ENCODE peak calls at places on chromosomes 1 and 21, in four cellular contexts. Y, L, Z and C are unnamed samples.

GRCh38 chr1:180542113-180542512 is 16.7 kb upstream of the OVAAL start:
- DNase-seq in Y (no peak), L (no peak), Z (peak; percentile 32), C (no peak)

GRCh38 chr1:156840186-156840585 is 18.7 kb downstream of the INSRR start:
- DNase-seq in Y (no peak), L (no peak), Z (no peak), C (no peak)

GRCh38 chr1:243575070-243575469 is 275.0 kb downstream of the AKT3 start:
- DNase-seq in Y (no peak), L (no peak), Z (no peak), C (no peak)

GRCh38 chr1:21491483-21492170 is 17.6 kb upstream of the ALPL start:
- DNase-seq in Y (peak; percentile 62), L (no peak), Z (no peak), C (no peak)

GRCh38 chr1:116853680-116854191 is 56.0 kb upstream of the PTGFRN start:
- DNase-seq in Y (no peak), L (no peak), Z (peak; percentile 49), C (peak; percentile 35)

GRCh38 chr1:63929106-63929478 is 155.3 kb downstream of the ROR1 start:
- DNase-seq in Y (no peak), L (no peak), Z (no peak), C (no peak)

GRCh38 chr1:200550367-200550766 is 70.2 kb downstream of the KIF14 start:
- DNase-seq in Y (no peak), L (no peak), Z (no peak), C (no peak)

GRCh38 chr1:220391426-220391825 is 119.2 kb upstream of the RAB3GAP2 start:
- DNase-seq in Y (no peak), L (no peak), Z (no peak), C (no peak)

GRCh38 chr1:180926164-180926981 is 13.7 kb downstream of the KIAA1614 start:
- DNase-seq in Y (peak; percentile 75), L (peak; percentile 77), Z (no peak), C (no peak)

GRCh38 chr1:43052322-43052721 is 93.7 kb upstream of the SLC2A1 start:
- DNase-seq in Y (no peak), L (no peak), Z (no peak), C (no peak)

GRCh38 chr21:32770514-32771133 is 931 bp downstream of the PAXBP1 start:
- DNase-seq in Y (no peak), L (peak; percentile 18), Z (peak; percentile 32), C (no peak)

GRCh38 chr21:34885125-34885524 is 164.0 kb downstream of the RUNX1 start:
- DNase-seq in Y (no peak), L (no peak), Z (no peak), C (no peak)

GRCh38 chr1:113389356-113389952 is 861 bp upstream of the MAGI3 start:
- DNase-seq in Y (no peak), L (no peak), Z (no peak), C (no peak)

GRCh38 chr1:209238356-209238755 is 345.2 kb upstream of the CAMK1G start:
- DNase-seq in Y (no peak), L (no peak), Z (no peak), C (no peak)

GRCh38 chr1:41735587-41736290 is 183.0 kb downstream of the HIVEP3 start:
- DNase-seq in Y (peak; percentile 45), L (peak; percentile 49), Z (no peak), C (no peak)

GRCh38 chr21:42671778-42672593 is 18.6 kb downstream of the PDE9A start:
- DNase-seq in Y (no peak), L (no peak), Z (no peak), C (no peak)

GRCh38 chr1:29249170-29249691 is 12.9 kb downstream of the PTPRU start:
- DNase-seq in Y (no peak), L (no peak), Z (no peak), C (no peak)

GRCh38 chr21:41387824-41388223 is 26.0 kb downstream of the MX2 start:
- DNase-seq in Y (no peak), L (no peak), Z (no peak), C (no peak)

GRCh38 chr1:59177756-59178155 is 119.1 kb upstream of the FGGY start:
- DNase-seq in Y (no peak), L (no peak), Z (no peak), C (no peak)

GRCh38 chr1:221887091-221887746 is 145.3 kb upstream of the DUSP10 start:
- DNase-seq in Y (peak; percentile 55), L (peak; percentile 56), Z (peak; percentile 73), C (peak; percentile 51)

GRCh38 chr1:182389619-182390047 is 2.0 kb downstream of the GLUL start:
- DNase-seq in Y (peak; percentile 17), L (peak; percentile 30), Z (peak; percentile 45), C (no peak)

GRCh38 chr1:40939320-40940059 is 40.0 kb upstream of the CTPS1 start:
- DNase-seq in Y (no peak), L (peak; percentile 58), Z (no peak), C (no peak)

GRCh38 chr1:162141273-162142023 is 72.0 kb downstream of the NOS1AP start:
- DNase-seq in Y (no peak), L (no peak), Z (no peak), C (no peak)

DNA sequence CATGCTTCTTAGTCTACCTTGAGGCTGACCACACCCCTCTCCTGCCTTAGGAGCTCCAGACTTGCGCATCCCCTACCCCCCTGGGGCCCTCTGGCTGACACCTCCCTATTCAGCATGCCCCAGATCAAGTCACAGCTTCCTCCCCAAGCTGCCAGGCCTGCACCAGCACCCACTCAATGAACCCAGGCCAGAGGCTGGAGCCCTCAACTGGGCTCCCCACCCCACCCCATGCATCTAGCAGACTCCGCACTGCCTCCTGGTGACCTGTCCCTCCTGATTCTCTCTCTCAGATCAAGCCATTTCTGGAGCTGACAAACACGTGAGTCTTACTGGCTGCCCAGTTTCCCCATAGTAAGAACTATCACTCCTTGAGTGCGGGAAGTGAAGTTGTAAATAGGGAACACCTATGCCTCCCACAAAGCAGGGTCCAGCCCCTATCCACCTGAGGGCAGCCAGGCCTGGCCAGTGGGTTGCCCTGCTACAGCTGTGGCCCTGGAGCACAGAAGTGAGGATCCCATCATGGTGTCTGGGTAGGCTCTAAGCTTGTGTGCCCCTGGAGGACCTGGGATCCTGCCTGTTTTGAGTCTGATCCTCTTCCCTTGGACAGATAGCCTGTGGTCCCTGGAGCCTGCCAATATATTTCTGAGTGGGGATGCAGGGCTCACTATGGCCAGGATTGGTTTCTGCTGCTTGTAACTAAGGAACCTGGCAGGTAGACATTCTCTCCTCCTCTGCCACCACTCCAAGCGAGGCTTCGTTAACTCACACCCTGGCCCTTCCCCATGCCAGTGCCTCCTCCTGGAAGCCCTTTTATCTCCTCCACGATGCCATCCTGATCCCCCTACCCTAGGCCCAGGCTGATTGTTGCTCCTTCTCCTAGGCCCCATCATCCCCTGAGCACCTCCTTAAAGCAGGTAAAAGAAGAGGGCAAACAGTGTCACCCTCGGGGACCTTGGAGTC is 118.2 kb downstream of the DMRTB1 start:
- DNase-seq in Y (no peak), L (no peak), Z (no peak), C (no peak)
- TF ChIP-seq CTCF in Y (no peak), L (no peak), Z (no peak), C (no peak)

DNA sequence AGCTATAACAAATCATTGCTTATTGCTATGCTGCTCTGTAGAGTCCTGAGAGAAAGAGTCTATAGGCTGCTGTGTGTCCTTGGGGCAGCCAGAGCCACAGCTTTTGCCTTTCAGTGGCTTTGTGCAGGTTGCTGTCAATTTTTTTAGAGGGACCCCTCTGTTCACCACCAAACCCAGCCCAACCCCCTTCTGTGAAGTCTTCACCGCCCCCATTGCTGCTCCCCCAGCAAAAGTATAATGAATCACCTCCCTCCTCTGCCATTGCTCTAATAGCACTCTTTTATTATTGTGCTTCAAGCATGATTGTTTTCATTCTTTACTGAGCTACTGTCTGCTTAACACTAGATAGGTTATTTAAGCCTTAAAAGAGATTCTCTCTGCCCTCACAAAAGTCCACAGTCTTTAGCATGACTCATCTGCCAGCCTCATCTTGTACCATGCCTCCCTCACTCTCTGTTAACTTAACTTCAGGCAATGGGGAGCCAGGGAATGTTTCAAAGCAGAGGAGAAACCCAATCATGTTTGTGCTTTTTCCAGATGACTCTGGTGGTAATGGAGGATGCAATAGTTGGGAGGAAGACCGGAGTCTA is 38.5 kb downstream of the DIRAS3 start:
- DNase-seq in Y (no peak), L (no peak), Z (no peak), C (no peak)
- H3K4me3 ChIP-seq in Y (no peak overlapping the region), L (no peak overlapping the region), Z (no peak overlapping the region), C (no peak overlapping the region)

GRCh38 chr1:25026304-25026703 is 96.2 kb upstream of the RUNX3 start:
- DNase-seq in Y (no peak), L (no peak), Z (no peak), C (no peak)
- H3K4me1 ChIP-seq in Y (no peaks in the 10 kb centered on the region), L (peaks cover 15% of the 10 kb centered on the region), Z (no peaks in the 10 kb centered on the region), C (no peaks in the 10 kb centered on the region)

GRCh38 chr21:43760391-43760958 is 15.6 kb downstream of the CSTB start:
- DNase-seq in Y (no peak), L (no peak), Z (no peak), C (no peak)
- TF ChIP-seq CTCF in Y (no peak), L (no peak), Z (no peak), C (no peak)

GRCh38 chr1:107016376-107016978 is 40.0 kb upstream of the PRMT6 start:
- DNase-seq in Y (no peak), L (no peak), Z (no peak), C (no peak)
- H3K4me3 ChIP-seq in Y (no peak overlapping the region), L (no peak overlapping the region), Z (no peak overlapping the region), C (no peak overlapping the region)

GRCh38 chr1:9295884-9296283 is 3.2 kb downstream of the SPSB1 start:
- DNase-seq in Y (no peak), L (no peak), Z (no peak), C (no peak)

GRCh38 chr1:9298282-9298681 is 5.6 kb downstream of the SPSB1 start:
- DNase-seq in Y (no peak), L (no peak), Z (no peak), C (no peak)

GRCh38 chr1:9294910-9295636 is 2.4 kb downstream of the SPSB1 start:
- DNase-seq in Y (no peak), L (peak; percentile 47), Z (no peak), C (no peak)

GRCh38 chr1:9297831-9298230 is 5.1 kb downstream of the SPSB1 start:
- DNase-seq in Y (no peak), L (no peak), Z (no peak), C (no peak)

GRCh38 chr1:9296850-9297249 is 4.2 kb downstream of the SPSB1 start:
- DNase-seq in Y (no peak), L (no peak), Z (no peak), C (no peak)
- H3K4me1 ChIP-seq in Y (peaks cover 13% of the 10 kb centered on the region), L (peaks cover 57% of the 10 kb centered on the region), Z (no peaks in the 10 kb centered on the region), C (peaks cover 55% of the 10 kb centered on the region)

GRCh38 chr21:18722193-18722592 is 318.6 kb upstream of the TMPRSS15 start:
- DNase-seq in Y (no peak), L (no peak), Z (no peak), C (no peak)

DNA sequence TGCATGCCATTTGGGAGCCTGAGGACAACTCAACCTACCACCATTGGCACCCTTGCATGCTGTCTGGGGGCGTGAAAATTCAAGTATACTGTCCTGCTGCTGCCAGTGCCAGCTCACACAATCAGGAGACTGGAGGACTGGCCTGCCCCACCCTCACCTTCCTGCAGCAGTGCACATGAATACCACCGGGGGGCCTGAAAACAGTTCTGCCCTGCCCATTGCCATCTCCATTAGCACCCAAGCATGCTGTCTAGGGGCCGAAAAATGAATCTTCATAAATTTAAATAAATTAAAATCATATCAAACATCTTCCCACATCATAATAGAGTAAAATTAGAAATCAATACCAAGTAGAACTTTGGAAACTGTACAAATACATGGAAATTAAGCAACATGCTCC is 322.1 kb upstream of the TMPRSS15 start:
- DNase-seq in Y (no peak), L (no peak), Z (no peak), C (no peak)
- TF ChIP-seq CTCF in Y (no peak), L (no peak), Z (no peak), C (no peak)